ENCODE peak calls at places on chromosomes 6 and 20, in four cellular contexts. P is epithelial cell of esophagus, Q is sciatic nerve, F is caudate nucleus. G is an unnamed sample.

GRCh38 chr20:25447671-25448070 is 40.2 kb downstream of the GINS1 start:
- DNase-seq in P (no peak), Q (no peak), F (no peak), G (no peak)

GRCh38 chr6:15264902-15265761 is 19.3 kb downstream of the JARID2 start:
- DNase-seq in F (peak), P (no peak), Q (no peak), G (peak)

GRCh38 chr6:57134954-57135353 is 37.2 kb upstream of the BAG2 start:
- DNase-seq in P (no peak), Q (no peak), F (no peak), G (no peak)

GRCh38 chr6:84847349-84848160 is 83.2 kb upstream of the TBX18 start:
- DNase-seq in Q (no peak), F (no peak), P (peak), G (no peak)

GRCh38 chr6:70725817-70726413 is 58.2 kb downstream of the SMAP1 start:
- DNase-seq in Q (no peak), F (no peak), P (peak), G (no peak)

GRCh38 chr20:50003253-50003656 is 20.5 kb downstream of the SNAI1 start:
- DNase-seq in Q (no peak), P (peak), F (no peak), G (no peak)

GRCh38 chr6:124881898-124882579 is 80.2 kb upstream of the RNF217 start:
- DNase-seq in F (no peak), P (peak), Q (no peak), G (no peak)

GRCh38 chr6:91539451-91539850 is 952.6 kb upstream of the MAP3K7 start:
- DNase-seq in Q (no peak), P (no peak), F (no peak), G (no peak)

GRCh38 chr6:19866900-19867627 is 29.9 kb downstream of the ID4 start:
- DNase-seq in P (peak), F (no peak), Q (no peak), G (no peak)

G was measured in pons.